ENCODE peak calls at places on chromosome 12, in eight cellular contexts. C is WTC11, E is type B pancreatic cell, J is uterus, U is endothelial cell, A is SK-N-SH, X is A673, H is AG04450. Y is an unnamed sample.

GRCh38 chr12:81078469-81079196 is 754 bp downstream of the ACSS3 start:
- DNase-seq in J (peak; percentile 58), E (no peak), U (peak; percentile 17), X (peak; percentile 83), H (no peak), C (no peak), A (no peak), Y (no peak)

GRCh38 chr12:78797201-78797931 is 67.2 kb upstream of the SYT1 start:
- DNase-seq in U (no peak), E (no peak), J (no peak), H (peak; percentile 16), A (no peak), X (no peak), C (no peak), Y (no peak)

GRCh38 chr12:24838531-24838950 is 110.4 kb downstream of the BCAT1 start:
- DNase-seq in U (no peak), A (peak; percentile 42), H (peak; percentile 74), J (peak; percentile 30), C (no peak), E (no peak), X (no peak), Y (no peak)

GRCh38 chr12:20631711-20632110 is 63.4 kb upstream of the SLCO1C1 start:
- DNase-seq in H (no peak), J (no peak), E (no peak), U (no peak), C (no peak), X (peak; percentile 24), A (no peak), Y (no peak)

GRCh38 chr12:130137141-130138018 is 24.9 kb upstream of the FZD10 start:
- DNase-seq in E (no peak), H (no peak), C (peak; percentile 26), J (no peak), U (no peak), X (no peak), A (no peak), Y (no peak)

GRCh38 chr12:96047621-96048211 is 12.3 kb upstream of the LTA4H start:
- DNase-seq in A (no peak), E (no peak), X (no peak), C (no peak), U (no peak), H (no peak), J (no peak), Y (no peak)

GRCh38 chr12:108633534-108634224 is at the start of gene SELPLG:
- DNase-seq in U (no peak), A (no peak), H (no peak), E (no peak), X (no peak), C (no peak), J (no peak), Y (no peak)

GRCh38 chr12:129150721-129151120 is 297.4 kb downstream of the GLT1D1 start:
- DNase-seq in A (no peak), J (no peak), C (no peak), X (no peak), E (no peak), U (no peak), H (no peak), Y (no peak)

GRCh38 chr12:83573676-83574075 is 887.0 kb downstream of the TMTC2 start:
- DNase-seq in X (no peak), H (no peak), U (no peak), C (no peak), J (no peak), E (no peak), A (no peak), Y (no peak)

GRCh38 chr12:124834822-124835221 is 28.8 kb downstream of the SCARB1 start:
- DNase-seq in U (no peak), H (no peak), J (no peak), C (no peak), E (no peak), A (no peak), X (no peak), Y (no peak)

GRCh38 chr12:1054103-1054838 is 63.2 kb downstream of the ERC1 start:
- DNase-seq in H (no peak), X (peak; percentile 14), U (no peak), E (no peak), J (no peak), C (no peak), A (peak; percentile 67), Y (no peak)

GRCh38 chr12:88375960-88376305 is 204.3 kb downstream of the KITLG start:
- DNase-seq in U (no peak), X (no peak), A (no peak), C (no peak), E (no peak), H (no peak), J (no peak), Y (no peak)

GRCh38 chr12:50017047-50017446 is 8.2 kb downstream of the RACGAP1 start:
- DNase-seq in U (no peak), J (peak; percentile 70), E (no peak), C (no peak), H (peak; percentile 67), A (no peak), X (peak; percentile 65), Y (no peak)

GRCh38 chr12:108099085-108099484 is 30.0 kb upstream of the WSCD2 start:
- DNase-seq in J (no peak), U (no peak), A (no peak), E (no peak), X (peak; percentile 7), H (no peak), C (no peak), Y (no peak)

GRCh38 chr12:113386866-113387566 is 16.7 kb downstream of the SDS start:
- DNase-seq in J (no peak), H (no peak), U (no peak), C (no peak), E (no peak), X (no peak), A (no peak), Y (no peak)

GRCh38 chr12:128789356-128789929 is 34.3 kb downstream of the SLC15A4 start:
- DNase-seq in A (no peak), X (no peak), E (no peak), H (no peak), C (no peak), U (no peak), J (no peak), Y (no peak)

GRCh38 chr12:779745-780734 is 27.7 kb downstream of the WNK1 start:
- DNase-seq in A (no peak), J (no peak), E (no peak), C (no peak), H (peak; percentile 7), U (no peak), X (peak; percentile 72), Y (no peak)

GRCh38 chr12:116074686-116075085 is 202.8 kb downstream of the MED13L start:
- DNase-seq in X (no peak), E (no peak), C (no peak), U (no peak), H (no peak), A (no peak), J (no peak), Y (no peak)

GRCh38 chr12:109925185-109925835 is 25.2 kb downstream of the TCHP start:
- DNase-seq in E (no peak), J (no peak), A (peak; percentile 45), X (no peak), U (no peak), C (no peak), H (no peak), Y (no peak)

GRCh38 chr12:83016226-83016835 is 329.6 kb downstream of the TMTC2 start:
- DNase-seq in C (no peak), E (no peak), J (peak; percentile 32), A (no peak), U (no peak), H (peak; percentile 57), X (peak; percentile 35), Y (no peak)

GRCh38 chr12:48758737-48759136 is 30.2 kb downstream of the ADCY6 start:
- DNase-seq in C (no peak), U (no peak), E (no peak), A (no peak), H (no peak), X (no peak), J (no peak), Y (no peak)

GRCh38 chr12:48758186-48758585 is 30.7 kb downstream of the ADCY6 start:
- DNase-seq in J (no peak), U (no peak), H (no peak), X (no peak), A (no peak), C (no peak), E (no peak), Y (no peak)
- TF ChIP-seq CTCF in J (no peak), U (no peak), H (no peak), X (no peak), A (no peak), C (no peak), E (no peak), Y (no peak)

DNA sequence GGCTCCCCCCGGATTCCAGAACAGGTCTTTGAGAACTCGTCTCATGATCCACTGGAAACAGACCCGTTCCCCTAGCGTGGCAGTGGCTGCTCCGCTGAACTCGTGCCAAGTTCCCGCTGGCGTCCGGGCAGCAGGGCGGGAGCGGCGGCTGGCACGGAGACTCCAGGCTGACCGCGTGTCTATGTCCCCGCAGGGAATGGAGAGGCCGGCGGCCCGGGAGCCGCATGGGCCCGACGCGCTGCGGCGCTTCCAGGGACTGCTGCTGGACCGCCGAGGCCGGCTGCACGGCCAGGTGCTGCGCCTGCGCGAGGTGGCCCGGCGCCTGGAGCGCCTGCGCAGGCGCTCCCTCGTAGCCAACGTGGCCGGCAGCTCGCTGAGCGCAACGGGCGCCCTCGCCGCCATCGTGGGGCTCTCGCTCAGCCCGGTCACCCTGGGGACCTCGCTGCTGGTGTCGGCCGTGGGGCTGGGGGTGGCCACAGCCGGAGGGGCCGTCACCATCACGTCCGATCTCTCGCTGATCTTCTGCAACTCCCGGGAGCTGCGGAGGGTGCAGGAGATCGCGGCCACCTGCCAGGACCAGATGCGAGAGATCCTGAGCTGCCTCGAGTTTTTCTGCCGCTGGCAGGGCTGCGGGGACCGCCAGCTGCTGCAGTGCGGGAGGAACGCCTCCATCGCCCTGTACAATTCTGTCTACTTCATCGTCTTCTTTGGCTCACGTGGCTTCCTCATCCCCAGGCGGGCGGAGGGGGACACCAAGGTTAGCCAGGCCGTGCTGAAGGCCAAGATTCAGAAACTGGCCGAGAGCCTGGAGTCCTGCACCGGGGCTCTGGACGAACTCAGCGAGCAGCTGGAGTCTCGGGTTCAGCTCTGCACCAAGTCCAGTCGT is 1.5 kb downstream of the APOLD1 start:
- DNase-seq in H (no peak), U (peak; percentile 76), C (peak; percentile 71), A (peak; percentile 97), E (peak; percentile 72), X (peak; percentile 88), J (peak; percentile 90), Y (peak; percentile 58)
- TF ChIP-seq CTCF in H (no peak), U (no peak), C (no peak), A (peak; percentile 5), E (peak; percentile 38), X (no peak), J (peak; percentile 34), Y (no peak)

GRCh38 chr12:26114720-26115406 is 10.0 kb downstream of the BHLHE41 start:
- DNase-seq in X (no peak), J (no peak), A (no peak), U (no peak), C (no peak), H (no peak), E (no peak), Y (no peak)
- TF ChIP-seq CTCF in X (no peak), J (no peak), A (no peak), U (no peak), C (no peak), H (no peak), E (no peak), Y (no peak)

DNA sequence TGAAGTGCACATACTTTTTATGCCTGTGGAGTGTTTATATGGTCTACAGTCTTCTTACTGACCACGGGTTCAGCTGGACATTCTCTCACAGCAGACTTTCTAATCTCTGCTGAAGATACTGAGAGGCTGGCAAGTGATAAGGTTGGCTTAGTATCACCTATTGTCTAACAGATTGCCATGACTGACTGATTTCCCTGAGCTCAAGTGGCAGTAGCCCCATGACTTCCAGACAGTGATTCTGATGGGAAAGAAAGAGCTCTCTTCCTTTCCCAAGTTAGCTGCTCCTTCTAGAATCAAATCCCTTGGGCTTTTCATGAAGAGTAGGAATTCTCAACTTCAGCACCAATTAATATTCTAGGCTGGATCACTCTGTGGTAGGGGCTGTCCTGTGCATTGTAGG is 141.4 kb downstream of the ANO4 start:
- DNase-seq in C (no peak), U (no peak), J (no peak), A (no peak), E (no peak), H (no peak), X (no peak), Y (no peak)
- TF ChIP-seq CTCF in C (no peak), U (no peak), J (no peak), A (no peak), E (no peak), H (no peak), X (no peak), Y (no peak)